ENCODE peak calls at places on chromosomes 1 and 21, in seven cellular contexts. E is fibroblast of lung, Q is A673, F is psoas muscle, B is PC-9, T is transverse colon, I is upper lobe of right lung. J is an unnamed sample.

GRCh38 chr1:48681476-48682305 is 95.0 kb downstream of the BEND5 start:
- DNase-seq in E (peak; percentile 73), Q (no peak), F (no peak), B (no peak), T (no peak), I (no peak), J (no peak)

GRCh38 chr1:162903246-162903645 is 42.3 kb upstream of the CCDC190 start:
- DNase-seq in E (no peak), Q (no peak), F (no peak), B (no peak), T (no peak), I (no peak), J (no peak)

GRCh38 chr1:233113713-233114028 is 163.3 kb downstream of the NTPCR start:
- DNase-seq in E (no peak), Q (no peak), F (no peak), B (no peak), T (no peak), I (no peak), J (no peak)

GRCh38 chr1:157155658-157156057 is 17.5 kb upstream of the ETV3 start:
- DNase-seq in E (no peak), Q (peak; percentile 71), F (no peak), B (no peak), T (no peak), I (no peak), J (no peak)

GRCh38 chr1:235644693-235645305 is 4.8 kb downstream of the GNG4 start:
- DNase-seq in E (no peak), Q (no peak), F (no peak), B (no peak), T (no peak), I (no peak), J (no peak)

GRCh38 chr1:190540366-190540765 is 62.7 kb upstream of the BRINP3 start:
- DNase-seq in E (no peak), Q (no peak), F (no peak), B (no peak), T (no peak), I (no peak), J (no peak)

GRCh38 chr1:117237701-117238413 is 27.1 kb upstream of the VTCN1 start:
- DNase-seq in E (peak; percentile 70), Q (peak; percentile 24), F (no peak), B (peak; percentile 23), T (no peak), I (no peak), J (no peak)

GRCh38 chr1:94434339-94435092 is 16.3 kb downstream of the ABCD3 start:
- DNase-seq in E (peak; percentile 22), Q (no peak), F (no peak), B (no peak), T (no peak), I (no peak), J (no peak)

GRCh38 chr1:20603473-20604464 is 14.9 kb downstream of the CDA start:
- DNase-seq in E (peak; percentile 96), Q (no peak), F (no peak), B (no peak), T (no peak), I (no peak), J (no peak)

GRCh38 chr1:55981015-55981635 is 598.2 kb downstream of the PLPP3 start:
- DNase-seq in E (peak; percentile 35), Q (no peak), F (no peak), B (no peak), T (no peak), I (no peak), J (no peak)

GRCh38 chr1:93814795-93815737 is 63.9 kb downstream of the DNTTIP2 start:
- DNase-seq in E (peak; percentile 81), Q (no peak), F (no peak), B (no peak), T (no peak), I (no peak), J (no peak)

GRCh38 chr1:86912501-86912900 is 1.4 kb downstream of the SELENOF start:
- DNase-seq in E (no peak), Q (no peak), F (no peak), B (no peak), T (no peak), I (no peak), J (no peak)

GRCh38 chr1:62589321-62589720 is 8.0 kb upstream of the ANGPTL3 start:
- DNase-seq in E (peak; percentile 88), Q (no peak), F (no peak), B (no peak), T (no peak), I (no peak), J (no peak)

GRCh38 chr1:182143825-182144661 is 82.5 kb upstream of the ZNF648 start:
- DNase-seq in E (peak; percentile 72), Q (no peak), F (peak; percentile 92), B (peak; percentile 58), T (peak; percentile 70), I (peak; percentile 80), J (peak; percentile 84)

GRCh38 chr1:177340601-177341067 is 169.9 kb downstream of the BRINP2 start:
- DNase-seq in E (no peak), Q (peak; percentile 23), F (no peak), B (no peak), T (no peak), I (no peak), J (no peak)

GRCh38 chr21:15005391-15005790 is 59.4 kb downstream of the NRIP1 start:
- DNase-seq in E (no peak), Q (no peak), F (no peak), B (no peak), T (no peak), I (no peak), J (no peak)

GRCh38 chr1:211114446-211114845 is 19.5 kb downstream of the KCNH1 start:
- DNase-seq in E (no peak), Q (no peak), F (no peak), B (no peak), T (no peak), I (no peak), J (no peak)

GRCh38 chr1:3746784-3747521 is 5.3 kb upstream of the CCDC27 start:
- DNase-seq in E (peak; percentile 69), Q (peak; percentile 92), F (peak; percentile 95), B (peak; percentile 90), T (peak; percentile 87), I (peak; percentile 96), J (peak; percentile 98)

GRCh38 chr1:233211595-233211994 is 83.9 kb downstream of the PCNX2 start:
- DNase-seq in E (peak; percentile 26), Q (no peak), F (no peak), B (no peak), T (no peak), I (no peak), J (no peak)

GRCh38 chr1:162678439-162678838 is 46.2 kb downstream of the DDR2 start:
- DNase-seq in E (peak; percentile 91), Q (no peak), F (no peak), B (peak; percentile 44), T (no peak), I (no peak), J (no peak)

GRCh38 chr1:93615201-93616150 is 66.2 kb downstream of the BCAR3 start:
- DNase-seq in E (peak; percentile 94), Q (peak; percentile 17), F (no peak), B (peak; percentile 35), T (peak; percentile 28), I (no peak), J (no peak)

GRCh38 chr1:163361123-163361934 is 39.6 kb downstream of the NUF2 start:
- DNase-seq in E (peak; percentile 6), Q (peak; percentile 58), F (no peak), B (no peak), T (no peak), I (no peak), J (no peak)

GRCh38 chr1:192575499-192576189 is at the start of gene RGS1:
- DNase-seq in E (no peak), Q (no peak), F (no peak), B (no peak), T (peak; percentile 76), I (peak; percentile 66), J (peak; percentile 17)

GRCh38 chr21:16330340-16331319 is 600.8 kb downstream of the USP25 start:
- DNase-seq in E (peak; percentile 71), Q (peak; percentile 65), F (no peak), B (peak; percentile 1), T (no peak), I (no peak), J (no peak)

GRCh38 chr21:31132574-31133242 is 94.4 kb upstream of the KRTAP19-8 start:
- DNase-seq in E (peak; percentile 36), Q (no peak), F (no peak), B (no peak), T (peak; percentile 43), I (no peak), J (no peak)

GRCh38 chr1:10378071-10378841 is 20.6 kb upstream of the PGD start:
- DNase-seq in E (peak; percentile 96), Q (no peak), F (no peak), B (peak; percentile 86), T (no peak), I (peak; percentile 77), J (peak; percentile 64)

GRCh38 chr1:43197343-43198127 is 25.4 kb downstream of the CFAP57 start:
- DNase-seq in E (no peak), Q (peak; percentile 22), F (no peak), B (no peak), T (no peak), I (no peak), J (no peak)

GRCh38 chr1:83889707-83890106 is 109.2 kb downstream of the TTLL7 start:
- DNase-seq in E (peak; percentile 64), Q (peak; percentile 88), F (no peak), B (no peak), T (no peak), I (no peak), J (no peak)
- H3K27ac ChIP-seq in E (no peak overlapping the region), Q (no peak overlapping the region), F (no peak overlapping the region), B (no peak overlapping the region), T (no peak overlapping the region), I (no peak overlapping the region), J (no peak overlapping the region)

GRCh38 chr1:165563551-165563950 is 19.8 kb downstream of the LRRC52 start:
- DNase-seq in E (no peak), Q (no peak), F (no peak), B (no peak), T (no peak), I (no peak), J (no peak)
- H3K27me3 ChIP-seq in E (no peaks in the 10 kb centered on the region), Q (peaks cover 26% of the 10 kb centered on the region), F (no peaks in the 10 kb centered on the region), B (peaks cover 19% of the 10 kb centered on the region), T (no peaks in the 10 kb centered on the region), I (no peaks in the 10 kb centered on the region), J (peaks cover 7% of the 10 kb centered on the region)

DNA sequence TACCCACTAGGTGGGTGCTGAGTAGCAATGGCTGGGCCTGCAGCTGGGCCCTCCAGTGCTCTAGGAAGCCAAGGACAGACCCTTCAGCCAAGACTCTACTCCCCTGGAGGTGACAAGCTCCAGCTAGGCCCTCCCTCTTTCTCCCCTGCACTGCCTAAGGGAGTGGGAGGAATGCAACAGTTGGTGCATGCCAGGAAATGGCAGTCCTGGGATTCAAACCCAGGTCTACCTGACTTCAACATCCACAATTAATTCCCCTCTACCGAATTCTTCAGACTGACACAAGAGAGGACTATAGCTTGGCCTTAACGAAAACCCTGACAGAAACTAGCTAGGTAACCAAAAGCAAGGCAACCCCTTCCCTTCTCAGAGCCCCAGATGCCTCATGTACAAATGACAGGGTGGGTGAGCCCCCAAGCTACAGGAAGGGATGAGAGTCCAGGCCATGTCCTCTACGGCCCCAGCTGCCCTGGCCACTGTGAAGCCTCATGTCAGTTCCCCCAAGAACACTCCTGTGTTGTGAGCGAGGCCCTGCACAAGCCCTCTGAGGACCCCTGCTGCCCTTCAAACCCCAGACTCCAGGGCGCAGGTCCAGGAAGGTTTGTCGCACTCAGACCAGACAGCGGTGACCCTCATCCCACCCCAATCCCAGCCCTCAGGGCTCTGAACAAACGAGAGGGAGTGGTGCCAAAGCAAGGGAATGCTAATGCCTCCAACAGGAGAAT is 92.2 kb downstream of the MRPL37 start:
- DNase-seq in E (no peak), Q (no peak), F (no peak), B (no peak), T (no peak), I (no peak), J (no peak)
- H3K4me1 ChIP-seq in E (peaks cover 8% of the 10 kb centered on the region), Q (peaks cover 8% of the 10 kb centered on the region), F (peaks cover 72% of the 10 kb centered on the region), B (no peaks in the 10 kb centered on the region), T (peaks cover 68% of the 10 kb centered on the region), I (peaks cover 27% of the 10 kb centered on the region), J (peaks cover 19% of the 10 kb centered on the region)

GRCh38 chr1:153633747-153634665 is at the start of gene CHTOP:
- DNase-seq in E (peak; percentile 97), Q (peak; percentile 99), F (peak; percentile 98), B (peak; percentile 98), T (peak; percentile 99), I (peak; percentile 98), J (peak; percentile 98)
- H3K27ac ChIP-seq in E (peak within 1 kb of the TSS; percentile 93), Q (peak within 1 kb of the TSS; percentile 100), F (peak within 1 kb of the TSS; percentile 100), B (peak within 1 kb of the TSS; percentile 100), T (peak within 1 kb of the TSS; percentile 95), I (peak within 1 kb of the TSS; percentile 99), J (peak within 1 kb of the TSS; percentile 99)

J was measured in left lung.